ENCODE peak calls at places on chromosomes 16 and 17, in six cellular contexts. O is GM12864, C is astrocyte, Q is AG20443, L is sciatic nerve, E is GM12891. N is an unnamed sample.

GRCh38 chr17:75244133-75244866 is 17.1 kb downstream of the GGA3 start:
- DNase-seq in O (peak), C (no peak), Q (no peak), L (no peak), E (no peak), N (peak)

GRCh38 chr17:35795007-35795870 is at the start of gene MMP28:
- DNase-seq in O (no peak), C (peak), Q (peak), L (peak), E (peak), N (no peak)

GRCh38 chr17:80377798-80378197 is 37.2 kb upstream of the ENDOV start:
- DNase-seq in O (no peak), C (no peak), Q (no peak), L (peak), E (no peak), N (no peak)

GRCh38 chr17:38907930-38908675 is 17.3 kb upstream of the LASP1NB start:
- DNase-seq in O (no peak), C (no peak), Q (no peak), L (no peak), E (no peak), N (no peak)

GRCh38 chr16:54290203-54291106 is 3.9 kb upstream of the IRX3 start:
- DNase-seq in O (no peak), C (no peak), Q (no peak), L (no peak), E (no peak), N (no peak)

GRCh38 chr17:31487648-31488263 is 96.3 kb downstream of the RAB11FIP4 start:
- DNase-seq in O (peak), C (no peak), Q (peak), L (peak), E (peak), N (peak)

GRCh38 chr17:5248821-5249479 is 14.3 kb upstream of the SCIMP start:
- DNase-seq in O (no peak), C (no peak), Q (no peak), L (no peak), E (no peak), N (no peak)

GRCh38 chr17:49223168-49223516 is 7.4 kb downstream of the PHOSPHO1 start:
- DNase-seq in O (no peak), C (no peak), Q (no peak), L (no peak), E (no peak), N (no peak)

GRCh38 chr17:72397687-72398086 is 276.9 kb downstream of the SOX9 start:
- DNase-seq in O (no peak), C (no peak), Q (no peak), L (no peak), E (no peak), N (no peak)

GRCh38 chr16:19429271-19429670 is 11.6 kb downstream of the TMC5 start:
- DNase-seq in O (no peak), C (no peak), Q (no peak), L (no peak), E (no peak), N (no peak)

GRCh38 chr16:76303637-76304314 is 26.6 kb downstream of the CNTNAP4 start:
- DNase-seq in O (no peak), C (no peak), Q (no peak), L (no peak), E (no peak), N (no peak)

GRCh38 chr16:66335704-66336329 is 30.7 kb upstream of the CDH5 start:
- DNase-seq in O (no peak), C (peak), Q (no peak), L (peak), E (no peak), N (no peak)

GRCh38 chr17:44757045-44757917 is 1.5 kb upstream of the ADAM11 start:
- DNase-seq in O (no peak), C (no peak), Q (no peak), L (no peak), E (no peak), N (no peak)

GRCh38 chr17:49434821-49435581 is 20.3 kb upstream of the PHB1 start:
- DNase-seq in O (no peak), C (peak), Q (peak), L (no peak), E (peak), N (peak)

GRCh38 chr16:68244903-68245853 is at the start of gene PLA2G15:
- DNase-seq in O (peak), C (peak), Q (peak), L (peak), E (peak), N (peak)

GRCh38 chr16:81469710-81470481 is 25.3 kb downstream of the CMIP start:
- DNase-seq in O (peak), C (no peak), Q (no peak), L (no peak), E (peak), N (no peak)

GRCh38 chr16:11843861-11844260 is 7.5 kb downstream of the RSL1D1 start:
- DNase-seq in O (no peak), C (no peak), Q (no peak), L (no peak), E (no peak), N (no peak)

GRCh38 chr16:49027420-49027819 is 254.2 kb downstream of the CBLN1 start:
- DNase-seq in O (no peak), C (no peak), Q (no peak), L (no peak), E (no peak), N (no peak)

GRCh38 chr17:58238147-58238634 is at the start of gene LPO:
- DNase-seq in O (no peak), C (no peak), Q (no peak), L (no peak), E (no peak), N (no peak)

GRCh38 chr17:59101178-59101577 is 5.5 kb downstream of the TRIM37 start:
- DNase-seq in O (no peak), C (no peak), Q (no peak), L (no peak), E (no peak), N (no peak)

GRCh38 chr17:28953444-28954118 is 2.3 kb upstream of the PHF12 start:
- DNase-seq in O (no peak), C (no peak), Q (peak), L (peak), E (no peak), N (peak)

GRCh38 chr17:32265896-32266388 is 310 bp downstream of the RHBDL3 start:
- DNase-seq in O (no peak), C (no peak), Q (no peak), L (no peak), E (no peak), N (no peak)

GRCh38 chr16:1299868-1300203 is 9.6 kb upstream of the UBE2I start:
- DNase-seq in O (no peak), C (no peak), Q (no peak), L (no peak), E (no peak), N (no peak)

GRCh38 chr16:66933776-66934137 is 445 bp downstream of the CIAO2B start:
- DNase-seq in O (no peak), C (no peak), Q (no peak), L (no peak), E (no peak), N (no peak)

GRCh38 chr17:51711581-51711980 is 446.9 kb downstream of the CA10 start:
- DNase-seq in O (no peak), C (no peak), Q (no peak), L (no peak), E (no peak), N (no peak)

GRCh38 chr16:56606688-56607618 is 1.4 kb upstream of the MT2A start:
- DNase-seq in O (no peak), C (peak), Q (peak), L (peak), E (no peak), N (no peak)

N was measured in HL-60.